ENCODE peak calls at places on chromosomes 6 and 20, in five cellular contexts. L is stomach, E is GM06990, X is mesothelial cell of epicardium, N is PC-3. R is an unnamed sample.

GRCh38 chr6:159451051-159451450 is 242.0 kb downstream of the SOD2 start:
- DNase-seq in L (no peak), E (no peak), X (no peak), N (no peak), R (no peak)

GRCh38 chr6:167825759-167826229 is 917 bp upstream of the AFDN start:
- DNase-seq in L (peak), E (peak), X (peak), N (peak), R (peak)

GRCh38 chr20:38610521-38610920 is 8.9 kb downstream of the ARHGAP40 start:
- DNase-seq in L (no peak), E (no peak), X (no peak), N (peak), R (no peak)

GRCh38 chr20:36093025-36093803 is 61.3 kb upstream of the EPB41L1 start:
- DNase-seq in L (peak), E (peak), X (peak), N (peak), R (no peak)

GRCh38 chr6:52261229-52261628 is 16.9 kb upstream of the IL17F start:
- DNase-seq in L (no peak), E (no peak), X (no peak), N (peak), R (no peak)

GRCh38 chr6:158049055-158050028 is 67.7 kb downstream of the SYNJ2 start:
- DNase-seq in L (no peak), E (no peak), X (no peak), N (no peak), R (no peak)

GRCh38 chr20:60327971-60328660 is 369.9 kb downstream of the CDH26 start:
- DNase-seq in L (no peak), E (no peak), X (no peak), N (no peak), R (no peak)

GRCh38 chr20:14334306-14334930 is 3.0 kb downstream of the FLRT3 start:
- DNase-seq in L (peak), E (no peak), X (no peak), N (peak), R (no peak)

GRCh38 chr6:1182722-1183521 is 129.0 kb upstream of the FOXQ1 start:
- DNase-seq in L (peak), E (no peak), X (no peak), N (no peak), R (no peak)

GRCh38 chr6:167015302-167015701 is 16.1 kb downstream of the CEP43 start:
- DNase-seq in L (no peak), E (no peak), X (no peak), N (no peak), R (no peak)

GRCh38 chr6:90044182-90044832 is 150.0 kb downstream of the GJA10 start:
- DNase-seq in L (no peak), E (no peak), X (no peak), N (no peak), R (no peak)

GRCh38 chr20:63775096-63775978 is 35.8 kb downstream of the SLC2A4RG start:
- DNase-seq in L (no peak), E (no peak), X (peak), N (no peak), R (peak)

GRCh38 chr6:129499871-129500219 is 210.1 kb downstream of the ARHGAP18 start:
- DNase-seq in L (no peak), E (no peak), X (no peak), N (no peak), R (no peak)

GRCh38 chr20:17612287-17612974 is 42.6 kb downstream of the DSTN start:
- DNase-seq in L (no peak), E (no peak), X (no peak), N (no peak), R (no peak)

GRCh38 chr20:52086878-52087277 is 104.7 kb downstream of the ZFP64 start:
- DNase-seq in L (no peak), E (no peak), X (no peak), N (no peak), R (no peak)

GRCh38 chr20:43040427-43040826 is 149.3 kb downstream of the PTPRT start:
- DNase-seq in L (no peak), E (no peak), X (no peak), N (peak), R (no peak)

GRCh38 chr6:155417454-155417853 is 38.2 kb downstream of the NOX3 start:
- DNase-seq in L (no peak), E (no peak), X (no peak), N (no peak), R (no peak)

GRCh38 chr6:133241088-133241900 is at the start of gene EYA4:
- DNase-seq in L (no peak), E (peak), X (peak), N (peak), R (peak)

GRCh38 chr6:36839819-36840379 is 655 bp upstream of the CPNE5 start:
- DNase-seq in L (peak), E (peak), X (peak), N (peak), R (no peak)

GRCh38 chr6:20744911-20745557 is 210.8 kb downstream of the CDKAL1 start:
- DNase-seq in L (no peak), E (no peak), X (no peak), N (no peak), R (no peak)

GRCh38 chr6:72322778-72323177 is 299.1 kb upstream of the KCNQ5 start:
- DNase-seq in L (no peak), E (no peak), X (no peak), N (no peak), R (no peak)

GRCh38 chr6:77245026-77245425 is 218.3 kb downstream of the HTR1B start:
- DNase-seq in L (no peak), E (no peak), X (no peak), N (no peak), R (no peak)

GRCh38 chr20:63454729-63455567 is 17.5 kb downstream of the KCNQ2 start:
- DNase-seq in L (no peak), E (no peak), X (no peak), N (no peak), R (no peak)

GRCh38 chr20:44646641-44647274 is 4.7 kb downstream of the ADA start:
- DNase-seq in L (no peak), E (peak), X (no peak), N (peak), R (no peak)

GRCh38 chr6:13396241-13396792 is 68.0 kb upstream of the TBC1D7 start:
- DNase-seq in L (no peak), E (no peak), X (no peak), N (no peak), R (no peak)

GRCh38 chr6:13398081-13398406 is 69.7 kb upstream of the TBC1D7 start:
- DNase-seq in L (no peak), E (no peak), X (no peak), N (no peak), R (no peak)

GRCh38 chr6:13395272-13396237 is 67.2 kb upstream of the TBC1D7 start:
- DNase-seq in L (peak), E (no peak), X (peak), N (peak), R (no peak)

GRCh38 chr6:13398421-13398994 is 70.2 kb upstream of the TBC1D7 start:
- DNase-seq in L (no peak), E (no peak), X (no peak), N (no peak), R (no peak)

GRCh38 chr6:13397359-13398080 is 69.2 kb upstream of the TBC1D7 start:
- DNase-seq in L (no peak), E (peak), X (no peak), N (no peak), R (no peak)
- TF ChIP-seq CTCF in L (no peak), E (no peak), X (no peak), N (no peak), R (no peak)

GRCh38 chr6:30907758-30908591 is at the start of gene GTF2H4:
- DNase-seq in L (peak), E (peak), X (peak), N (peak), R (peak)
- TF ChIP-seq CTCF in L (no peak), E (no peak), X (no peak), N (no peak), R (peak)

GRCh38 chr6:32946893-32947292 is 6.0 kb downstream of the HLA-DMA start:
- DNase-seq in L (no peak), E (no peak), X (no peak), N (no peak), R (no peak)

GRCh38 chr6:32949113-32949512 is 3.8 kb downstream of the HLA-DMA start:
- DNase-seq in L (no peak), E (no peak), X (no peak), N (no peak), R (no peak)

GRCh38 chr6:32950010-32950409 is 2.9 kb downstream of the HLA-DMA start:
- DNase-seq in L (no peak), E (no peak), X (no peak), N (no peak), R (no peak)

GRCh38 chr6:32945953-32946352 is 5.1 kb upstream of the HLA-DMB start:
- DNase-seq in L (no peak), E (no peak), X (no peak), N (no peak), R (no peak)

GRCh38 chr6:32947552-32948465 is 5.1 kb downstream of the HLA-DMA start:
- DNase-seq in L (no peak), E (no peak), X (no peak), N (peak), R (no peak)
- TF ChIP-seq CTCF in L (no peak), E (peak), X (peak), N (peak), R (peak)

DNA sequence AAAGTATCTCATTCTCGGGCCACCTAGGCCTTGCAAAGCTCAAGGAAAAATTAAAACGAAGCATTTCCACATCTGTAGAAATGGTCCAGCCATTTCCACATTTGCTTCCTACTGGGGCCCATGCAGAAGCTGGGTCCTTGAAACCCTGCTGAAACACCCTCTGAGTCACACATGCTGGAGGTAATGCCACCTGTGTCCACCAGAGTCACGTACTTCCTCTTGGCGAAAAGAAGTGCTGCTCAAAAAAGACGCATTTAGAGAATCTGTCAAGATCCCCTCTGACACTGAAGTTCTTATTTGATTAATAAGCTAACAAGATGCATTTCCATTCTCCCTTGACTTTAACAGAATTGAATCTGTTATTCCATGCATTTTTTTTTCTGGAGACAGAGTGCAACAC is 423.2 kb downstream of the PREX1 start:
- DNase-seq in L (no peak), E (no peak), X (no peak), N (peak), R (no peak)
- TF ChIP-seq CTCF in L (no peak), E (peak), X (peak), N (peak), R (peak)

DNA sequence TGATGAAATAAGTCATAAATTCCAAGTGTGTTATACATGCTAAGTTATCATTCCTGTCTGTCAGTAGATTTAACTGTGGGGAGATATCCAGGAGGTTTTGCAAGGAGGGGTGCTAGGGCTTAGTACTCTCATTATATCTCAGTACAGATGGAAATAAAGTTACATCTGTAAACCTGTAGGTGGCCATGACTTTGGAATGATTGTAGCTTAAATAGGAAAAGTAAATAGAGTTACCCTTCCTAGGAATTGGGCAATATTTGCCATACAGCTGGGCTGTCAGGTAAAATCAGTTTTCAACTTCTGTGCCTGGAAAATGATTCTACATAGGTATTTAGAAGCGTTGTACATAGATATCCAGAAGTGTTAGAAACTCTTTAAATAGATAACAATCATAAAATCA is 19.8 kb upstream of the TGM3 start:
- DNase-seq in L (no peak), E (no peak), X (no peak), N (peak), R (no peak)
- TF ChIP-seq CTCF in L (no peak), E (no peak), X (no peak), N (peak), R (peak)

DNA sequence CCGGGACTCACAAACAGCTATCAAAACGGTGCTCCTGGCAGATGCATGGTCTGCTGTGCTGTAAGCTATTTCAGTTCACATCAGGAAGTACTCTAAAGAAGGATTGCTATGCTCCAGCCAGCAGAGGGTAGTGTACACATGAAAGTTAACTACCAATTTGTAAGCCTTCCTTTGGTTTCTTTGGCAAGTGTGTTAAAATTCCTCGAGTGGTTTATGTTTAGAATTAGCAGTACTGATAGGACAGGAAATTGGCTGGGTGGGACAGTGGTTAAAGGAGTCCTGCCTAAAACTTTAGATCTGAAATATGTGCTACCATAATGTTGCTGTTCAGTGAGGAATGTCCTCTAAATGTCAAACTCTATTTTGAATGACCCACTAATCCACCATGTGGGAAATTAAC is 47.4 kb downstream of the TRMT11 start:
- DNase-seq in L (no peak), E (peak), X (no peak), N (peak), R (no peak)
- TF ChIP-seq CTCF in L (peak), E (peak), X (no peak), N (peak), R (peak)

GRCh38 chr6:147005499-147005898 is 198.7 kb upstream of the STXBP5 start:
- DNase-seq in L (no peak), E (no peak), X (no peak), N (no peak), R (no peak)
- TF ChIP-seq CTCF in L (no peak), E (no peak), X (no peak), N (peak), R (peak)

GRCh38 chr6:19210849-19211590 is 626.1 kb upstream of the ID4 start:
- DNase-seq in L (no peak), E (no peak), X (no peak), N (peak), R (no peak)
- TF ChIP-seq CTCF in L (no peak), E (peak), X (peak), N (peak), R (peak)

DNA sequence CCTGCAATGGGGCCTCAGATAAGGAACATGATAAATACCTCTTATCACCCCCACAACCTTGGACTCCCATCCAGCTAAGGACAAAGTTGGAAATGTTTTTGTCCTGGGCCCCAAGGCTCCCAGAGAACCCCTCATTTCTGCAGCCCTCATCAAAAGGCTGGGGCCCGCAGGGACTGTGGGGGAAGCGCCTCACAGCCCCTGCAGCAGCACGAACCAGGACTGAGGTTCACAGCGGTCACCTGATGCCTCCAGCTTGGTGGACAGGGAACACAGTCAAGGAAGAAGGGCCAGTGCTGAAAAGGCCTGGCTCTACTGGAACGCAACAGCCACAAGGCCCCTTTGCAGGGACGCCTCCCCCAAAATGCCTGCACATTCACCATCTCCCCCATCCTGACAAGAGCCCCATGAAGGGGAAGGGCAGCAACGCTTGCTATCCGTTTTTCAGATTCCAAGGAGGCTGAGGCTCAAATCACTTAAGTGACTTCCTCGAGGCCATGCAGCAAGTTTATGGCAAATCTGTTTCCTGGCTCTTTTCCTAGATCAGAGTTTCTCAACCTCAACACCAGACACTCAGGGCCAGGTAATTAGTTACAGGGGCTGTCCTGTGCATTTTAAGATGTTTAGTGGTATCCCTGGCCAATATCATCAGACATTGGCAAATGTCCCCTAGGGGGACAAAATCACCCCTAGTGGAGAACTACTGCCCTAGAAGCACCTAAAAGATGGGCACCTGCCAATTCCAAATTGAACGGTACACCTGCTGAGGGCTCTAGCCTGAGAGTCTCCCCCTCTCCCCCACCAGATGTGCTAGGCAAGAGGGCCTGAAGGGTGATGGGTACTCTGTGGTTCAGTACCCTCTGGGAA is 10.5 kb downstream of the TFEB start:
- DNase-seq in L (no peak), E (no peak), X (no peak), N (no peak), R (no peak)
- TF ChIP-seq CTCF in L (no peak), E (no peak), X (no peak), N (no peak), R (no peak)